ENCODE peak calls at places on chromosomes 1 and 21, in seven cellular contexts. H is omental fat pad, O is tibial artery, F is fibroblast of lung, G is BJ, C is neural progenitor cell, J is SK-N-SH. Y is an unnamed sample.

GRCh38 chr21:42040411-42041180 is 30.4 kb upstream of the ZBTB21 start:
- DNase-seq in J (no peak), O (no peak), G (peak; percentile 98), C (no peak), H (no peak), F (peak; percentile 99), Y (peak; percentile 16)

GRCh38 chr1:12305377-12305776 is 75.5 kb downstream of the VPS13D start:
- DNase-seq in F (peak; percentile 24), G (no peak), C (no peak), H (no peak), O (no peak), J (no peak), Y (no peak)

GRCh38 chr1:19405761-19406481 is 79.4 kb downstream of the CAPZB start:
- DNase-seq in F (peak; percentile 42), G (no peak), H (no peak), J (peak; percentile 72), C (peak; percentile 91), O (no peak), Y (no peak)

GRCh38 chr1:170402451-170403311 is 129.3 kb upstream of the GORAB start:
- DNase-seq in C (no peak), J (no peak), F (no peak), G (no peak), O (no peak), H (no peak), Y (no peak)

GRCh38 chr1:197510691-197511378 is 242.8 kb downstream of the CRB1 start:
- DNase-seq in C (no peak), G (no peak), O (no peak), H (no peak), F (no peak), J (no peak), Y (no peak)

GRCh38 chr1:161305872-161306519 is 3.8 kb downstream of the MPZ start:
- DNase-seq in J (peak; percentile 91), C (peak; percentile 93), O (peak; percentile 66), G (no peak), H (peak; percentile 31), F (peak; percentile 59), Y (no peak)

GRCh38 chr21:45004481-45005263 is 64.8 kb downstream of the SLX9 start:
- DNase-seq in J (no peak), G (no peak), H (no peak), F (no peak), C (no peak), O (peak; percentile 19), Y (no peak)

GRCh38 chr1:41898191-41898713 is 20.5 kb downstream of the HIVEP3 start:
- DNase-seq in G (no peak), C (no peak), J (no peak), F (peak; percentile 69), O (no peak), H (no peak), Y (no peak)

GRCh38 chr1:172351761-172352161 is 68.7 kb upstream of the C1orf105 start:
- DNase-seq in J (no peak), F (peak; percentile 69), G (no peak), O (no peak), H (no peak), C (no peak), Y (peak; percentile 44)

GRCh38 chr1:30462826-30463425 is 260.5 kb downstream of the MATN1 start:
- DNase-seq in O (no peak), J (no peak), C (no peak), H (no peak), F (no peak), G (no peak), Y (no peak)

GRCh38 chr1:16215882-16216753 is 3.7 kb upstream of the ARHGEF19 start:
- DNase-seq in J (peak; percentile 92), C (peak; percentile 100), F (peak; percentile 85), H (peak; percentile 80), G (no peak), O (peak; percentile 81), Y (peak; percentile 55)

GRCh38 chr1:153238536-153238935 is 21.0 kb upstream of the LORICRIN start:
- DNase-seq in C (no peak), O (no peak), F (no peak), H (no peak), G (no peak), J (no peak), Y (peak; percentile 22)
- TF ChIP-seq CTCF in C (no peak), O (no peak), F (no peak), H (no peak), G (no peak), J (no peak), Y (no peak)

DNA sequence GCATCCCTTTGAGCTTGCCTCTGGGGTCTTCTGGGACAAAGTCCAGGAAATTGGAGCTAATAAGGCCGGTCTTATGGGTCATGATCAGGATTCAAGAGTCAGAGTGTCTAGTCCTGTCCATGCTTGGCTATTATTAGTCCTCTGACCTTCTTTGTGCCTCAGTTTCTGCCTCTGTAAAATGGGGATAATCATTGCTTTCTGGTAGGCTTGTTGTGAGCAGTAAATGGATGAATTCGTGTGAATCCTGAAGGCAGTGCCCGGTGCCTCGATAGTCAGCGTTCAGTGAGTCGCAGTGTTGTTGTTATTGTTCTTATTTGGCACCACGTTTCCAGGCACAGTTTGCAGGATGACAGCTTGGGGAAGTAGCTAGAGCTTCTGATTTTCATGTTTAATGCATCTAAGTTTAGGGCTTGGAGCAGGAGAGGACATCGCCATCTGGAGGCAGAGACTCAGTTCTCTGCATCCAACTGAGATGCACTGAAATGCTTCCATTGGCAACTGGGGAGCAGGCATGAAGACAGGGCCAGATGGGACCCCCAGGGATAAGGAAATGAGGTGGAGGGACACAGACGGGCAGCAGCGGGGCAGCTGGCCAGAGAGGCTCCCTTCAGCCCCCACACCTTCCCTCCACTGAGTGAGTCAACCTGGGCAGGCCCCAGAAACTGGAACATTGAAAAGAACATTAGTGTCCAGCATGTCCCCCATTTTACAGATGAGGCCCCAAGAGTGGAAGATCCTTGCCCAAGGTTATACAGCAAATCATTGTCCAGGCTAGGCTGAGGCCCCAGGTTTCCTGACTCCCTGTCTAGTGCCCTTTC is 160.3 kb downstream of the PTPRU start:
- DNase-seq in J (peak; percentile 23), H (no peak), F (no peak), G (no peak), C (no peak), O (no peak), Y (no peak)
- TF ChIP-seq CTCF in J (no peak), H (no peak), F (peak; percentile 21), G (peak; percentile 33), C (peak; percentile 40), O (no peak), Y (no peak)

GRCh38 chr1:29245876-29246275 is 9.6 kb downstream of the PTPRU start:
- DNase-seq in J (peak; percentile 68), C (peak; percentile 50), G (no peak), H (no peak), F (peak; percentile 78), O (no peak), Y (peak; percentile 61)
- TF ChIP-seq CTCF in J (peak; percentile 67), C (peak; percentile 60), G (peak; percentile 43), H (no peak), F (peak; percentile 35), O (no peak), Y (peak; percentile 60)

GRCh38 chr1:60589046-60589748 is 493.2 kb upstream of the NFIA start:
- DNase-seq in F (no peak), C (no peak), G (no peak), O (no peak), H (no peak), J (no peak), Y (no peak)

GRCh38 chr1:60581455-60582220 is 500.7 kb upstream of the NFIA start:
- DNase-seq in C (no peak), F (no peak), H (no peak), J (no peak), O (no peak), G (no peak), Y (no peak)

DNA sequence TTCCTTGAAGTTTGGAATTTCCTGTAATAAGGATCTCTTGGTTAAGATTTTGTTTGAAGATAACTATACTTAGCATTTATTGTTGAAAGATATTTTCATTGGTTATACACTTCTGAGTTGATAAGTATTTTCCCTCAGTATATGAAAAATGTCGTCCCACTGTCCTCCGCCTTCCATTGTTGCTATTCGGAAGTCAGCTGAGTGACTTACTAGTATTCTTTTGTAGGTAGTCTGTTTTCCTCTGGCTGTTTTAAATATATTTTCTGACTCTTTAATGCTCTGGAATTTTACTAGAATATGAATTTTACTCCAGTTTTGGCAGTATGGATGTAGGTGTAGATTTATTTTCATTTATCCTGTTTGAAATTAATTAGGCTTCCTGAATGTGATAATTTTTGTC is 498.7 kb upstream of the NFIA start:
- DNase-seq in F (no peak), H (no peak), G (no peak), C (peak; percentile 9), J (no peak), O (no peak), Y (no peak)
- TF ChIP-seq CTCF in F (no peak), H (no peak), G (no peak), C (no peak), J (no peak), O (no peak), Y (no peak)

GRCh38 chr1:190277116-190277515 is 200.5 kb downstream of the BRINP3 start:
- DNase-seq in J (no peak), H (no peak), C (peak; percentile 62), O (no peak), F (no peak), G (no peak), Y (no peak)
- TF ChIP-seq CTCF in J (no peak), H (no peak), C (no peak), O (no peak), F (no peak), G (no peak), Y (no peak)

GRCh38 chr1:152502496-152503180 is 8.0 kb upstream of the LCE5A start:
- DNase-seq in H (no peak), J (no peak), O (no peak), F (no peak), C (no peak), G (no peak), Y (no peak)

GRCh38 chr1:152495066-152495675 is 15.4 kb upstream of the LCE5A start:
- DNase-seq in J (peak; percentile 47), H (no peak), G (no peak), F (no peak), O (no peak), C (no peak), Y (peak; percentile 74)

GRCh38 chr1:152501704-152502103 is 8.9 kb upstream of the LCE5A start:
- DNase-seq in H (no peak), C (no peak), J (no peak), O (no peak), G (no peak), F (no peak), Y (no peak)

DNA sequence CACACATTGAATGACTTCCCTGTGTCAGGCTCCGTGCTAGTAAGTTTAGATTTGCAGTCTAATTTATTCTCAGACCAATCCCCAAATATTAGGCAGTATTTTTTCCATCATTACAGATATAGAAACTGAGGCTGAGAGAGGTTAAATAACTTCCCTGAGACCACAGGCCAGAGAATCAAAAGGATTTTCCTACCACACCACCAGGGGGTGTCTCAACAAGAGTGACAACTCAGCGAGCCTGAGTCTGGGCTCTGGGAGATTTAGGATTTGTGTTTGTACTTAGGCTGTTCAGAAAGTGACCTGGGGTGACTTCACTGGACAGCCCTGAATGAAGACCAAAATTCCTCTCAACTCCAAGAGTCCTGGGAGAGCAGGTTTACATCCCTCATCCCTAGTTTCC is 13.3 kb upstream of the LCE5A start:
- DNase-seq in G (no peak), J (no peak), C (no peak), O (no peak), H (no peak), F (no peak), Y (peak; percentile 47)
- TF ChIP-seq CTCF in G (peak; percentile 37), J (peak; percentile 40), C (no peak), O (no peak), H (no peak), F (peak; percentile 29), Y (peak; percentile 57)